ENCODE peak calls at places on chromosomes 1 and 21, in five cellular contexts. D is heart left ventricle, M is body of pancreas, A is transverse colon, X is suprapubic skin. J is an unnamed sample.

GRCh38 chr1:42937141-42937696 is 21.4 kb downstream of the SLC2A1 start:
- DNase-seq in A (peak; percentile 9), M (peak; percentile 4), D (no peak), X (peak; percentile 30), J (no peak)

GRCh38 chr1:63087966-63088365 is 234.4 kb upstream of the FOXD3 start:
- DNase-seq in D (no peak), M (peak; percentile 6), A (no peak), X (no peak), J (no peak)

GRCh38 chr21:38599381-38599975 is 101.2 kb upstream of the ERG start:
- DNase-seq in D (no peak), M (no peak), X (no peak), A (no peak), J (no peak)

GRCh38 chr21:41751621-41752020 is 15.2 kb downstream of the RIPK4 start:
- DNase-seq in D (no peak), X (no peak), A (no peak), M (peak; percentile 57), J (peak; percentile 93)

GRCh38 chr1:203672354-203672753 is 45.7 kb downstream of the ATP2B4 start:
- DNase-seq in X (no peak), A (peak; percentile 46), D (peak; percentile 73), M (peak; percentile 77), J (peak; percentile 66)

GRCh38 chr1:84103197-84103992 is 40.7 kb upstream of the PRKACB start:
- DNase-seq in D (peak; percentile 42), X (no peak), A (peak; percentile 39), M (peak; percentile 69), J (peak; percentile 58)

GRCh38 chr1:116151739-116152576 is 40.8 kb downstream of the MAB21L3 start:
- DNase-seq in X (peak; percentile 79), A (peak; percentile 82), M (peak; percentile 80), D (peak; percentile 77), J (peak; percentile 78)

GRCh38 chr1:38257374-38257773 is 210.8 kb upstream of the POU3F1 start:
- DNase-seq in M (no peak), A (no peak), X (no peak), D (no peak), J (no peak)

GRCh38 chr1:244011251-244011650 is 39.8 kb upstream of the ZBTB18 start:
- DNase-seq in A (no peak), D (no peak), M (no peak), X (no peak), J (no peak)

GRCh38 chr1:216518844-216519627 is 95.8 kb upstream of the USH2A start:
- DNase-seq in M (no peak), A (no peak), D (no peak), X (no peak), J (no peak)

GRCh38 chr21:42120056-42120903 is 49.2 kb downstream of the UMODL1 start:
- DNase-seq in A (peak; percentile 47), D (no peak), M (no peak), X (no peak), J (no peak)

GRCh38 chr1:13759072-13759471 is 59.1 kb downstream of the PRDM2 start:
- DNase-seq in X (no peak), D (no peak), A (no peak), M (peak; percentile 34), J (peak; percentile 41)

GRCh38 chr1:119779869-119780356 is 11.2 kb upstream of the HMGCS2 start:
- DNase-seq in D (no peak), A (peak; percentile 70), X (no peak), M (peak; percentile 56), J (peak; percentile 84)

GRCh38 chr1:221725683-221726330 is 16.1 kb downstream of the DUSP10 start:
- DNase-seq in M (no peak), A (no peak), X (no peak), D (no peak), J (no peak)

GRCh38 chr1:33955101-33955500 is 91.2 kb downstream of the HMGB4 start:
- DNase-seq in X (no peak), A (no peak), D (no peak), M (no peak), J (no peak)

GRCh38 chr1:78121650-78122210 is 76.0 kb downstream of the GIPC2 start:
- DNase-seq in D (no peak), X (no peak), M (no peak), A (no peak), J (no peak)

GRCh38 chr21:42028754-42029385 is 18.7 kb upstream of the ZBTB21 start:
- DNase-seq in A (peak; percentile 30), M (no peak), X (no peak), D (no peak), J (no peak)

GRCh38 chr1:50305808-50306207 is 117.4 kb downstream of the DMRTA2 start:
- DNase-seq in M (no peak), D (no peak), X (no peak), A (no peak), J (no peak)

GRCh38 chr1:218890436-218890835 is 283.2 kb upstream of the LYPLAL1 start:
- DNase-seq in X (no peak), D (no peak), M (no peak), A (no peak), J (no peak)

GRCh38 chr21:34517039-34517438 is 5.0 kb upstream of the KCNE1 start:
- DNase-seq in A (no peak), D (no peak), M (no peak), X (no peak), J (no peak)

GRCh38 chr1:67791261-67791660 is 42.0 kb downstream of the GNG12 start:
- DNase-seq in D (no peak), A (no peak), M (no peak), X (no peak), J (no peak)

GRCh38 chr1:53125623-53126360 is 16.6 kb downstream of the SLC1A7 start:
- DNase-seq in A (no peak), X (no peak), M (no peak), D (no peak), J (no peak)

GRCh38 chr1:228697209-228698016 is 37.9 kb upstream of the RHOU start:
- DNase-seq in X (peak; percentile 87), M (peak; percentile 79), D (no peak), A (peak; percentile 32), J (peak; percentile 90)

GRCh38 chr1:8435569-8436071 is 117.7 kb downstream of the SLC45A1 start:
- DNase-seq in X (no peak), D (no peak), A (no peak), M (no peak), J (no peak)

GRCh38 chr1:106276856-106277255 is 779.6 kb upstream of the PRMT6 start:
- DNase-seq in X (no peak), D (no peak), M (no peak), A (no peak), J (no peak)

GRCh38 chr1:45552309-45552708 is 1.7 kb downstream of the AKR1A1 start:
- DNase-seq in D (no peak), A (peak; percentile 58), X (no peak), M (peak; percentile 74), J (peak; percentile 90)
- H3K4me3 ChIP-seq in D (no peak overlapping the region), A (peak overlapping the region; percentile 89), X (no peak overlapping the region), M (no peak overlapping the region), J (no peak overlapping the region)

DNA sequence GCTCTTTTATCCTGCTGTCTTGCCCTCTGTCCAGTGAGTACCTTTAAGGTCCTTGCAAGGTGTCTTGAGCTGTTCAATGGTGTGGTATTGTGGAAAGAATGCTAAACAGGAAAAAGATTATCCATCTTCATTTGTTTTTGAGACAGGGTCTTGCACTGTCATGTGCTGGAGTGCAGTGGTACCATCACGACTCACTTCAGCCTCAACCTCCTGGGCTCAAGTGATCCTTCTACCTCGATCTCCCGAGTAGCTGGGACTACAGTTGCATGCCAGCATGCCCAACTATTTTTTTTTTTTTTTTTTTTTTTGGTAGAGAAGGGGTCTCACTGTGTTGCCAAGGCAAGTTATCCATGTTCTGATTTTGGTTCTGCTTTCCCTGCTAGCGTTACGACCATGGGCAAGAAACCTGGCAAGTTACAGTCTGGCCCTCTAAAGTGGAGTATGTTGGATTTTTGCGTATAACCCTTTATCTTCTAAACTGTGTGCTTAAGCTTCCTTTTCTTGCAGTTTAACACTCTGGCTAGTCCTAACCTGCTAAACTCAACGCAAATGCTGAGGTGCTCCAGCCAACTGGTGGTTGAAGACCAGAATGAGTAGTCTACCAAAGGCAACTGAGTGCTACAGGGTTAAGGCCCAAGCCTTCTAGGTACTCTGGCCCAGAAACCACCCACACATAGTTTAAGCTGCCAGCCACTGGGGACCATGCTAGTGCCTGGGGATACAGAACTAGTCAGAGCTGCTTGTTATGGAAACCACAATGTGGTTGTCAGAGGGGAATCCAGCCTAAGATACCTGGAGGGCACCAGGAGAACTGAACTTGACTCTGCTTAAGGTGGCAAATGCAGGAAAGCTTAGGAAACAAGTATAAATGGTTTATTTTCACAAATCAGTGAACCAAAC is 7.9 kb downstream of the RPL11 start:
- DNase-seq in M (no peak), A (no peak), D (no peak), X (no peak), J (no peak)
- TF ChIP-seq POLR2A in M (no peak), A (no peak), D (no peak), X (no peak), J (no peak)

DNA sequence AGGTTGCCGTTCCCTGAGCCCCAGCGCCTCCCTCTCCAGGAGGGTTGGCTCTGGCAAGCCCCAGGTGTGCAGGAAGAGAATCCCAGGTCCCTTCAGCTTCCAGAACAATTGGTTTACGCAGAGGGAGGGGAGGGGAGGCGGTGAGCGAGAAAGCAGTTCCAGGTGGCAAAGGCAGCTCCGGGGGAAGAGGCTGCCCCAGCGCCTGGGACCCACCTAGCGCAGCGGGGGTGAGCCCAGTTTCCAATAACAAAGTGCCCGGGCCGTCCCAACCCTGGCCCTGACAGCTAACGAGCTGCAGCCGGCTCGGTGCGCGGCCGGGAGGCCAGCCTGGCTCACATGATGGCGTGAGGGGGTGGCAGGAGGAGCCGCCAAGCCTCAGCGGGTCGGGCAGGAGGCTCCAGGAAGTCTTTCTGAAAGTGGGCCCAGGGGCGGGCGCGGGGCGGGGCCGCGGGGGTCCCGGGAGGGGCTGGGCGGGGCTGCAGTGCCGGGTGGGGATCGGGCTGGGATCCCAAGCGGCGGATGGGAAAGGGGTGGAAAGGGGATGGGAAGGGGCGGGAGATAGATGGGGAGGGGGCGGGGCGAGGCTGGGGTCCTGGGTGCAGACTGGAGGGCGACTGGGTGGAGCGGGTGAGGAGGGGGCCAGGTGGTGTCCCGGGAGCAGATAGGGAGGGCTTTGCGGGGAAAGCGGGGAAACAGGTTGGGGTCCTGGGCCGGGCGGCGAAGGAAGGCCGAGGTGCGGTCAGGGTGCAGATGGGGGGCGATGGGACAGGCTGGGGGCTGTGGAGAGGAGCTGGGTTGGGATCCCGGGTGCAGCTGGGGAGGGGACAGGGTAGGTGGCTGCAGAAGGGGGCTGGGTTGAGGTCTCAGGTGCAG is 22.8 kb downstream of the DHRS3 start:
- DNase-seq in D (peak; percentile 76), A (peak; percentile 50), X (peak; percentile 78), M (peak; percentile 50), J (peak; percentile 88)
- H3K4me3 ChIP-seq in D (peak overlapping the region; percentile 39), A (peak overlapping the region; percentile 43), X (peak overlapping the region; percentile 43), M (no peak overlapping the region), J (no peak overlapping the region)

GRCh38 chr1:18105196-18105595 is 2.4 kb upstream of the IGSF21 start:
- DNase-seq in A (no peak), X (no peak), D (no peak), M (no peak), J (no peak)

GRCh38 chr1:18104546-18105100 is 3.0 kb upstream of the IGSF21 start:
- DNase-seq in X (no peak), M (no peak), A (no peak), D (no peak), J (no peak)

GRCh38 chr1:18100493-18101063 is 7.0 kb upstream of the IGSF21 start:
- DNase-seq in M (peak; percentile 76), A (peak; percentile 79), D (peak; percentile 44), X (peak; percentile 74), J (peak; percentile 65)

GRCh38 chr1:18101508-18101907 is 6.1 kb upstream of the IGSF21 start:
- DNase-seq in M (no peak), A (no peak), X (no peak), D (no peak), J (no peak)

GRCh38 chr1:18103788-18104421 is 3.7 kb upstream of the IGSF21 start:
- DNase-seq in A (no peak), M (no peak), D (no peak), X (no peak), J (no peak)
- TF ChIP-seq POLR2A in A (no peak), M (no peak), D (no peak), X (no peak), J (no peak)